ENCODE peak calls at places on chromosome 2, in nine cellular contexts. One of them, this sample, is unnamed.

GRCh38 chr2:10931710-10932255 is 20.0 kb downstream of the KCNF1 start:
- DNase-seq in activated gamma-delta T cell treated with Interleukin-2 at 50 U/mL for 16 hours: no peak
- DNase-seq in Calu3: no peak
- DNase-seq in HT-29: no peak
- DNase-seq in endothelial cell: no peak
- DNase-seq in NCI-H2171 treated with DMSO at 0.1 percent for 48 hours: no peak
- DNase-seq in GM20000: no peak
- DNase-seq in NCI-H2029: no peak
- DNase-seq in tibial artery: no peak
- DNase-seq in this sample: no peak

GRCh38 chr2:24886114-24886501 is 33.9 kb downstream of the ADCY3 start:
- DNase-seq in activated gamma-delta T cell treated with Interleukin-2 at 50 U/mL for 16 hours: no peak
- DNase-seq in Calu3: no peak
- DNase-seq in HT-29: no peak
- DNase-seq in endothelial cell: no peak
- DNase-seq in NCI-H2171 treated with DMSO at 0.1 percent for 48 hours: peak
- DNase-seq in GM20000: no peak
- DNase-seq in NCI-H2029: no peak
- DNase-seq in tibial artery: no peak
- DNase-seq in this sample: no peak

GRCh38 chr2:100317634-100318033 is 4.7 kb downstream of the LONRF2 start:
- DNase-seq in activated gamma-delta T cell treated with Interleukin-2 at 50 U/mL for 16 hours: no peak
- DNase-seq in Calu3: no peak
- DNase-seq in HT-29: no peak
- DNase-seq in endothelial cell: no peak
- DNase-seq in NCI-H2171 treated with DMSO at 0.1 percent for 48 hours: peak
- DNase-seq in GM20000: no peak
- DNase-seq in NCI-H2029: no peak
- DNase-seq in tibial artery: no peak
- DNase-seq in this sample: no peak

GRCh38 chr2:199431748-199432213 is 26.0 kb downstream of the SATB2 start:
- DNase-seq in activated gamma-delta T cell treated with Interleukin-2 at 50 U/mL for 16 hours: no peak
- DNase-seq in Calu3: no peak
- DNase-seq in HT-29: no peak
- DNase-seq in endothelial cell: no peak
- DNase-seq in NCI-H2171 treated with DMSO at 0.1 percent for 48 hours: no peak
- DNase-seq in GM20000: no peak
- DNase-seq in NCI-H2029: no peak
- DNase-seq in tibial artery: no peak
- DNase-seq in this sample: no peak

GRCh38 chr2:96811916-96812315 is 4.2 kb upstream of the CNNM3 start:
- DNase-seq in activated gamma-delta T cell treated with Interleukin-2 at 50 U/mL for 16 hours: no peak
- DNase-seq in Calu3: no peak
- DNase-seq in HT-29: no peak
- DNase-seq in endothelial cell: no peak
- DNase-seq in NCI-H2171 treated with DMSO at 0.1 percent for 48 hours: no peak
- DNase-seq in GM20000: no peak
- DNase-seq in NCI-H2029: no peak
- DNase-seq in tibial artery: no peak
- DNase-seq in this sample: no peak

GRCh38 chr2:108555572-108555971 is 21.3 kb downstream of the LIMS1 start:
- DNase-seq in activated gamma-delta T cell treated with Interleukin-2 at 50 U/mL for 16 hours: no peak
- DNase-seq in Calu3: no peak
- DNase-seq in HT-29: no peak
- DNase-seq in endothelial cell: no peak
- DNase-seq in NCI-H2171 treated with DMSO at 0.1 percent for 48 hours: no peak
- DNase-seq in GM20000: no peak
- DNase-seq in NCI-H2029: no peak
- DNase-seq in tibial artery: no peak
- DNase-seq in this sample: no peak

GRCh38 chr2:121284424-121285076 is 452 bp downstream of the TFCP2L1 start:
- DNase-seq in activated gamma-delta T cell treated with Interleukin-2 at 50 U/mL for 16 hours: no peak
- DNase-seq in Calu3: peak
- DNase-seq in HT-29: no peak
- DNase-seq in endothelial cell: peak
- DNase-seq in NCI-H2171 treated with DMSO at 0.1 percent for 48 hours: peak
- DNase-seq in GM20000: peak
- DNase-seq in NCI-H2029: no peak
- DNase-seq in tibial artery: no peak
- DNase-seq in this sample: no peak

GRCh38 chr2:186575856-186576255 is 14.0 kb upstream of the ITGAV start:
- DNase-seq in activated gamma-delta T cell treated with Interleukin-2 at 50 U/mL for 16 hours: no peak
- DNase-seq in Calu3: no peak
- DNase-seq in HT-29: no peak
- DNase-seq in endothelial cell: no peak
- DNase-seq in NCI-H2171 treated with DMSO at 0.1 percent for 48 hours: no peak
- DNase-seq in GM20000: no peak
- DNase-seq in NCI-H2029: no peak
- DNase-seq in tibial artery: no peak
- DNase-seq in this sample: no peak

GRCh38 chr2:207008105-207008990 is 69.0 kb downstream of the CPO start:
- DNase-seq in activated gamma-delta T cell treated with Interleukin-2 at 50 U/mL for 16 hours: no peak
- DNase-seq in Calu3: no peak
- DNase-seq in HT-29: no peak
- DNase-seq in endothelial cell: peak
- DNase-seq in NCI-H2171 treated with DMSO at 0.1 percent for 48 hours: no peak
- DNase-seq in GM20000: no peak
- DNase-seq in NCI-H2029: no peak
- DNase-seq in tibial artery: no peak
- DNase-seq in this sample: no peak

This sample was measured in memory B cell.